ENCODE peak calls at places on chromosomes 12 and 14, in six cellular contexts. One of them, this sample, is unnamed.

GRCh38 chr14:69263771-69264170 is 3.8 kb downstream of the GALNT16 start:
- DNase-seq in CD4-positive, CD25-positive, alpha-beta regulatory T cell: no peak
- DNase-seq in HFF-Myc: no peak
- DNase-seq in colonic mucosa: no peak
- DNase-seq in foreskin fibroblast: no peak
- DNase-seq in heart left ventricle: peak; percentile 61
- DNase-seq in this sample: no peak

GRCh38 chr12:10128687-10129086 is 1.3 kb downstream of the CLEC7A start:
- DNase-seq in CD4-positive, CD25-positive, alpha-beta regulatory T cell: no peak
- DNase-seq in HFF-Myc: no peak
- DNase-seq in colonic mucosa: no peak
- DNase-seq in foreskin fibroblast: no peak
- DNase-seq in heart left ventricle: no peak
- DNase-seq in this sample: no peak

GRCh38 chr12:47762850-47763440 is 4.3 kb upstream of the RAPGEF3 start:
- DNase-seq in CD4-positive, CD25-positive, alpha-beta regulatory T cell: no peak
- DNase-seq in HFF-Myc: no peak
- DNase-seq in colonic mucosa: no peak
- DNase-seq in foreskin fibroblast: no peak
- DNase-seq in heart left ventricle: peak; percentile 2
- DNase-seq in this sample: no peak

GRCh38 chr12:64085154-64085553 is 136.9 kb downstream of the KICS2 start:
- DNase-seq in CD4-positive, CD25-positive, alpha-beta regulatory T cell: no peak
- DNase-seq in HFF-Myc: no peak
- DNase-seq in colonic mucosa: no peak
- DNase-seq in foreskin fibroblast: no peak
- DNase-seq in heart left ventricle: no peak
- DNase-seq in this sample: no peak

GRCh38 chr12:54125950-54126695 is 62.7 kb downstream of the SMUG1 start:
- DNase-seq in CD4-positive, CD25-positive, alpha-beta regulatory T cell: no peak
- DNase-seq in HFF-Myc: no peak
- DNase-seq in colonic mucosa: no peak
- DNase-seq in foreskin fibroblast: no peak
- DNase-seq in heart left ventricle: no peak
- DNase-seq in this sample: no peak

GRCh38 chr14:104977681-104978647 is at the start of gene AHNAK2:
- DNase-seq in CD4-positive, CD25-positive, alpha-beta regulatory T cell: peak; percentile 38
- DNase-seq in HFF-Myc: no peak
- DNase-seq in colonic mucosa: peak; percentile 75
- DNase-seq in foreskin fibroblast: peak; percentile 82
- DNase-seq in heart left ventricle: peak; percentile 82
- DNase-seq in this sample: peak; percentile 64

GRCh38 chr14:39266589-39266870 is 32.8 kb downstream of the MIA2 start:
- DNase-seq in CD4-positive, CD25-positive, alpha-beta regulatory T cell: no peak
- DNase-seq in HFF-Myc: no peak
- DNase-seq in colonic mucosa: peak; percentile 91
- DNase-seq in foreskin fibroblast: peak; percentile 30
- DNase-seq in heart left ventricle: peak; percentile 68
- DNase-seq in this sample: peak; percentile 67

GRCh38 chr12:70733385-70733784 is 96.2 kb upstream of the PTPRB start:
- DNase-seq in CD4-positive, CD25-positive, alpha-beta regulatory T cell: peak; percentile 52
- DNase-seq in HFF-Myc: peak; percentile 67
- DNase-seq in colonic mucosa: peak; percentile 41
- DNase-seq in foreskin fibroblast: peak; percentile 64
- DNase-seq in heart left ventricle: no peak
- DNase-seq in this sample: no peak

GRCh38 chr14:31122098-31122611 is 85.4 kb downstream of the HECTD1 start:
- DNase-seq in CD4-positive, CD25-positive, alpha-beta regulatory T cell: no peak
- DNase-seq in HFF-Myc: no peak
- DNase-seq in colonic mucosa: no peak
- DNase-seq in foreskin fibroblast: peak; percentile 7
- DNase-seq in heart left ventricle: no peak
- DNase-seq in this sample: no peak

GRCh38 chr12:48969847-48970701 is 1.5 kb downstream of the WNT10B start:
- DNase-seq in CD4-positive, CD25-positive, alpha-beta regulatory T cell: peak; percentile 30
- DNase-seq in HFF-Myc: no peak
- DNase-seq in colonic mucosa: no peak
- DNase-seq in foreskin fibroblast: no peak
- DNase-seq in heart left ventricle: peak; percentile 31
- DNase-seq in this sample: no peak

GRCh38 chr12:57213763-57214397 is 2.7 kb upstream of the NXPH4 start:
- DNase-seq in CD4-positive, CD25-positive, alpha-beta regulatory T cell: no peak
- DNase-seq in HFF-Myc: no peak
- DNase-seq in colonic mucosa: no peak
- DNase-seq in foreskin fibroblast: no peak
- DNase-seq in heart left ventricle: no peak
- DNase-seq in this sample: no peak

GRCh38 chr12:90048918-90049317 is 340.3 kb upstream of the ATP2B1 start:
- DNase-seq in CD4-positive, CD25-positive, alpha-beta regulatory T cell: no peak
- DNase-seq in HFF-Myc: no peak
- DNase-seq in colonic mucosa: no peak
- DNase-seq in foreskin fibroblast: no peak
- DNase-seq in heart left ventricle: no peak
- DNase-seq in this sample: no peak

GRCh38 chr12:91958816-91959215 is 186.8 kb downstream of the BTG1 start:
- DNase-seq in CD4-positive, CD25-positive, alpha-beta regulatory T cell: no peak
- DNase-seq in HFF-Myc: peak; percentile 7
- DNase-seq in colonic mucosa: no peak
- DNase-seq in foreskin fibroblast: peak; percentile 60
- DNase-seq in heart left ventricle: no peak
- DNase-seq in this sample: no peak

GRCh38 chr12:103455020-103455763 is 40.6 kb downstream of the C12orf42 start:
- DNase-seq in CD4-positive, CD25-positive, alpha-beta regulatory T cell: peak; percentile 69
- DNase-seq in HFF-Myc: no peak
- DNase-seq in colonic mucosa: no peak
- DNase-seq in foreskin fibroblast: no peak
- DNase-seq in heart left ventricle: no peak
- DNase-seq in this sample: no peak

GRCh38 chr14:57066887-57067513 is 201.7 kb downstream of the EXOC5 start:
- DNase-seq in CD4-positive, CD25-positive, alpha-beta regulatory T cell: peak; percentile 43
- DNase-seq in HFF-Myc: no peak
- DNase-seq in colonic mucosa: peak; percentile 33
- DNase-seq in foreskin fibroblast: no peak
- DNase-seq in heart left ventricle: peak; percentile 25
- DNase-seq in this sample: no peak

GRCh38 chr12:121610239-121611149 is 15.8 kb upstream of the ORAI1 start:
- DNase-seq in CD4-positive, CD25-positive, alpha-beta regulatory T cell: no peak
- DNase-seq in HFF-Myc: no peak
- DNase-seq in colonic mucosa: no peak
- DNase-seq in foreskin fibroblast: peak; percentile 66
- DNase-seq in heart left ventricle: no peak
- DNase-seq in this sample: no peak

GRCh38 chr14:99148861-99149610 is 123.0 kb downstream of the BCL11B start:
- DNase-seq in CD4-positive, CD25-positive, alpha-beta regulatory T cell: no peak
- DNase-seq in HFF-Myc: no peak
- DNase-seq in colonic mucosa: no peak
- DNase-seq in foreskin fibroblast: no peak
- DNase-seq in heart left ventricle: no peak
- DNase-seq in this sample: no peak

GRCh38 chr14:102231476-102232347 is 73.3 kb downstream of the MOK start:
- DNase-seq in CD4-positive, CD25-positive, alpha-beta regulatory T cell: no peak
- DNase-seq in HFF-Myc: no peak
- DNase-seq in colonic mucosa: no peak
- DNase-seq in foreskin fibroblast: no peak
- DNase-seq in heart left ventricle: no peak
- DNase-seq in this sample: no peak

GRCh38 chr12:131754184-131754583 is 43.3 kb downstream of the SFSWAP start:
- DNase-seq in CD4-positive, CD25-positive, alpha-beta regulatory T cell: no peak
- DNase-seq in HFF-Myc: no peak
- DNase-seq in colonic mucosa: no peak
- DNase-seq in foreskin fibroblast: no peak
- DNase-seq in heart left ventricle: no peak
- DNase-seq in this sample: no peak

GRCh38 chr14:105378199-105378598 is 20.1 kb upstream of the TEX22 start:
- DNase-seq in CD4-positive, CD25-positive, alpha-beta regulatory T cell: no peak
- DNase-seq in HFF-Myc: no peak
- DNase-seq in colonic mucosa: no peak
- DNase-seq in foreskin fibroblast: no peak
- DNase-seq in heart left ventricle: no peak
- DNase-seq in this sample: no peak

GRCh38 chr12:180445-180844 is 33.5 kb downstream of the SLC6A12 start:
- DNase-seq in CD4-positive, CD25-positive, alpha-beta regulatory T cell: peak; percentile 10
- DNase-seq in HFF-Myc: no peak
- DNase-seq in colonic mucosa: peak; percentile 38
- DNase-seq in foreskin fibroblast: no peak
- DNase-seq in heart left ventricle: peak; percentile 75
- DNase-seq in this sample: no peak

GRCh38 chr12:112226768-112227167 is 101.4 kb downstream of the TRAFD1 start:
- DNase-seq in CD4-positive, CD25-positive, alpha-beta regulatory T cell: no peak
- DNase-seq in HFF-Myc: no peak
- DNase-seq in colonic mucosa: no peak
- DNase-seq in foreskin fibroblast: no peak
- DNase-seq in heart left ventricle: no peak
- DNase-seq in this sample: no peak
- H3K4me3 ChIP-seq in CD4-positive, CD25-positive, alpha-beta regulatory T cell: no peak overlapping the region
- H3K4me3 ChIP-seq in HFF-Myc: no peak overlapping the region
- H3K4me3 ChIP-seq in colonic mucosa: no peak overlapping the region
- H3K4me3 ChIP-seq in foreskin fibroblast: no peak overlapping the region
- H3K4me3 ChIP-seq in heart left ventricle: no peak overlapping the region
- H3K4me3 ChIP-seq in this sample: no peak overlapping the region

DNA sequence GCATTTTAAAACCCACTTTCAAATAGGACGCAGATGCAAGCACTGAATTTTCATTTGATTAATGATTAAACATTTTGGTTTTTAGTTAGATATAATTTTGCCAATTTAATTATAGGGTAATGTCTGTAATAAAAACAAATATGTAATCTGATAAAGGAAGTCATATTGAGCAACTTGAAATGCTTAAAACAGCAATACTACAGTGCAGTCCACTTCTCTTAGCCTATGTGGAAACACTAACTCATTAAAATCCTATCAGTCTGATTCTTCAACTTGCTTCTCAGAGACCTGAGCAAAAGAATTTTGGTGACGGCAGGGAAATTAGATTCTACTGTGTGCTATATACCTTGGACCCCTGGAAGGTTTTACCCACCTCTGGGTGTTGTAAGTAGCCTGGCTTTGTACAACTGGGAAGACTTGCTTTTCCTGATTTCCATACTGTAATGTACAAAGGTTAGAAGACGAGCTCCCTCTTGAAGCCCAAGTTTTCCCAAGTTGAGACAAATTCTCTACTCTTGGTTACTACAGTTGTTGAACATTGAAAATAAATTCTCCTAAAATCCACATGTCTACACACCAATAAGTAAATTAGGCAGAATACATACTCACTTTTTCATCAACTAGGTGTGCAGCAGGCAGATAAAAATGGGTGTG is 4.2 kb downstream of the TRHDE start:
- DNase-seq in CD4-positive, CD25-positive, alpha-beta regulatory T cell: no peak
- DNase-seq in HFF-Myc: no peak
- DNase-seq in colonic mucosa: no peak
- DNase-seq in foreskin fibroblast: no peak
- DNase-seq in heart left ventricle: no peak
- DNase-seq in this sample: no peak
- H3K4me3 ChIP-seq in CD4-positive, CD25-positive, alpha-beta regulatory T cell: no peak overlapping the region
- H3K4me3 ChIP-seq in HFF-Myc: peak overlapping the region; percentile 87
- H3K4me3 ChIP-seq in colonic mucosa: no peak overlapping the region
- H3K4me3 ChIP-seq in foreskin fibroblast: peak overlapping the region; percentile 88
- H3K4me3 ChIP-seq in heart left ventricle: no peak overlapping the region
- H3K4me3 ChIP-seq in this sample: no peak overlapping the region

GRCh38 chr12:68813242-68813593 is 5.2 kb downstream of the MDM2 start:
- DNase-seq in CD4-positive, CD25-positive, alpha-beta regulatory T cell: no peak
- DNase-seq in HFF-Myc: no peak
- DNase-seq in colonic mucosa: no peak
- DNase-seq in foreskin fibroblast: no peak
- DNase-seq in heart left ventricle: no peak
- DNase-seq in this sample: no peak
- H3K4me3 ChIP-seq in CD4-positive, CD25-positive, alpha-beta regulatory T cell: no peak overlapping the region
- H3K4me3 ChIP-seq in HFF-Myc: peak overlapping the region; percentile 96
- H3K4me3 ChIP-seq in colonic mucosa: no peak overlapping the region
- H3K4me3 ChIP-seq in foreskin fibroblast: peak overlapping the region; percentile 37
- H3K4me3 ChIP-seq in heart left ventricle: no peak overlapping the region
- H3K4me3 ChIP-seq in this sample: no peak overlapping the region

GRCh38 chr12:69007166-69007857 is 74.3 kb upstream of the CPM start:
- DNase-seq in CD4-positive, CD25-positive, alpha-beta regulatory T cell: no peak
- DNase-seq in HFF-Myc: peak; percentile 29
- DNase-seq in colonic mucosa: peak; percentile 62
- DNase-seq in foreskin fibroblast: peak; percentile 81
- DNase-seq in heart left ventricle: peak; percentile 26
- DNase-seq in this sample: peak; percentile 34
- H3K4me3 ChIP-seq in CD4-positive, CD25-positive, alpha-beta regulatory T cell: no peak overlapping the region
- H3K4me3 ChIP-seq in HFF-Myc: peak overlapping the region; percentile 30
- H3K4me3 ChIP-seq in colonic mucosa: no peak overlapping the region
- H3K4me3 ChIP-seq in foreskin fibroblast: peak overlapping the region; percentile 53
- H3K4me3 ChIP-seq in heart left ventricle: no peak overlapping the region
- H3K4me3 ChIP-seq in this sample: no peak overlapping the region

GRCh38 chr14:37842106-37842505 is 246.7 kb downstream of the TTC6 start:
- DNase-seq in CD4-positive, CD25-positive, alpha-beta regulatory T cell: no peak
- DNase-seq in HFF-Myc: no peak
- DNase-seq in colonic mucosa: no peak
- DNase-seq in foreskin fibroblast: no peak
- DNase-seq in heart left ventricle: no peak
- DNase-seq in this sample: no peak

GRCh38 chr14:37848985-37849605 is 253.7 kb downstream of the TTC6 start:
- DNase-seq in CD4-positive, CD25-positive, alpha-beta regulatory T cell: no peak
- DNase-seq in HFF-Myc: no peak
- DNase-seq in colonic mucosa: no peak
- DNase-seq in foreskin fibroblast: no peak
- DNase-seq in heart left ventricle: no peak
- DNase-seq in this sample: no peak

GRCh38 chr14:37843969-37844607 is 248.7 kb downstream of the TTC6 start:
- DNase-seq in CD4-positive, CD25-positive, alpha-beta regulatory T cell: no peak
- DNase-seq in HFF-Myc: no peak
- DNase-seq in colonic mucosa: no peak
- DNase-seq in foreskin fibroblast: no peak
- DNase-seq in heart left ventricle: no peak
- DNase-seq in this sample: no peak

DNA sequence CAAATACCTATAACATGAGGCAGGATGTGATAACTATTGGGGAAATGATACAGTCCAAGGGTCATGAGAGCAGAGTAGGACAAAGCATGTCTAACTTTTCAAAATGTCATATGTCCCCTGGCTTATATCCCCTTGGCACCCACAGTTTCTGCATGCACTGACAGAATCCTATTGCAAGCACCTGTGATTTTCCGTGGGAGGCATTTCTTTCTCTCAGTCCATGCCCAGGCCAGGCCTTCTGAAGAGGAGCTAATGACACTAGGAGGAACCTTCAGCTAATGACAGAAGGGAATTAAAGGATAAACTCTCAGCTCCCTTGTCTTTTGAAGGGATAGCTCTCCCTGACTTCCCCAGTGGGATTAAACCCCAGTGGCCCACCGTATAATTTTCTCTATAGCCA is 249.2 kb downstream of the TTC6 start:
- DNase-seq in CD4-positive, CD25-positive, alpha-beta regulatory T cell: no peak
- DNase-seq in HFF-Myc: no peak
- DNase-seq in colonic mucosa: no peak
- DNase-seq in foreskin fibroblast: no peak
- DNase-seq in heart left ventricle: no peak
- DNase-seq in this sample: no peak
- H3K4me3 ChIP-seq in CD4-positive, CD25-positive, alpha-beta regulatory T cell: no peak overlapping the region
- H3K4me3 ChIP-seq in HFF-Myc: no peak overlapping the region
- H3K4me3 ChIP-seq in colonic mucosa: no peak overlapping the region
- H3K4me3 ChIP-seq in foreskin fibroblast: no peak overlapping the region
- H3K4me3 ChIP-seq in heart left ventricle: no peak overlapping the region
- H3K4me3 ChIP-seq in this sample: no peak overlapping the region